ENCODE peak calls at places on chromosomes 13 and 19, in nine cellular contexts. P is pancreas, T is right lobe of liver, W is tibial artery, C is neural progenitor cell, X is upper lobe of left lung, J is GM23338, F is lung, N is thoracic aorta. V is an unnamed sample.

GRCh38 chr19:1018393-1018792 is 2.5 kb downstream of the TMEM259 start:
- DNase-seq in T (no peak), W (no peak), F (no peak), C (no peak), J (no peak), P (no peak), X (no peak), N (no peak), V (no peak)

GRCh38 chr19:16542894-16543498 is 759 bp upstream of the CHERP start:
- DNase-seq in P (no peak), W (no peak), F (no peak), C (peak), X (no peak), T (no peak), N (no peak), J (no peak), V (no peak)

GRCh38 chr13:100530645-100531044 is 57.9 kb downstream of the GGACT start:
- DNase-seq in T (peak), N (no peak), J (no peak), C (no peak), P (no peak), X (peak), F (no peak), W (no peak), V (no peak)

GRCh38 chr13:78660130-78660857 is 1.3 kb upstream of the OBI1 start:
- DNase-seq in N (no peak), W (no peak), P (no peak), F (no peak), J (peak), T (no peak), X (no peak), C (no peak), V (no peak)

GRCh38 chr19:48556825-48557224 is 4.9 kb downstream of the SULT2B1 start:
- DNase-seq in C (no peak), P (no peak), J (no peak), N (no peak), T (no peak), X (no peak), F (no peak), W (no peak), V (no peak)

GRCh38 chr13:53112522-53112921 is 83.9 kb downstream of the OLFM4 start:
- DNase-seq in X (no peak), N (no peak), F (no peak), J (no peak), T (no peak), P (no peak), C (no peak), W (no peak), V (no peak)

GRCh38 chr19:33201886-33202545 is 7.9 kb downstream of the LRP3 start:
- DNase-seq in F (no peak), J (no peak), P (no peak), W (no peak), X (peak), C (no peak), T (no peak), N (no peak), V (no peak)

GRCh38 chr13:35260316-35260715 is 216.2 kb downstream of the MAB21L1 start:
- DNase-seq in W (no peak), F (no peak), T (no peak), N (no peak), J (no peak), C (no peak), P (no peak), X (no peak), V (no peak)

GRCh38 chr13:112150352-112150751 is 83.4 kb downstream of the SOX1 start:
- DNase-seq in P (no peak), W (no peak), F (peak), N (no peak), X (peak), T (no peak), C (no peak), J (no peak), V (no peak)

GRCh38 chr13:34155931-34156607 is 338.1 kb downstream of the RFC3 start:
- DNase-seq in W (no peak), X (no peak), N (no peak), J (no peak), T (no peak), P (no peak), C (no peak), F (no peak), V (no peak)

GRCh38 chr13:43428545-43429287 is 358.1 kb downstream of the ENOX1 start:
- DNase-seq in N (no peak), W (no peak), P (no peak), F (peak), J (peak), C (peak), X (no peak), T (no peak), V (no peak)

GRCh38 chr13:114124921-114125320 is 7.5 kb downstream of the RASA3 start:
- DNase-seq in T (peak), C (no peak), W (no peak), N (no peak), P (no peak), X (no peak), F (no peak), J (no peak), V (peak)

GRCh38 chr13:103104340-103104739 is 38.1 kb upstream of the SLC10A2 start:
- DNase-seq in J (peak), N (no peak), T (no peak), P (no peak), C (no peak), F (no peak), X (no peak), W (no peak), V (no peak)

GRCh38 chr19:35533201-35533821 is at the start of gene GAPDHS:
- DNase-seq in N (no peak), F (no peak), C (no peak), W (no peak), X (no peak), J (peak), T (no peak), P (no peak), V (no peak)

GRCh38 chr13:97113231-97114001 is 108.7 kb upstream of the MBNL2 start:
- DNase-seq in J (peak), W (no peak), X (no peak), P (no peak), F (no peak), C (no peak), N (no peak), T (no peak), V (no peak)

GRCh38 chr13:73610799-73611592 is 523.2 kb downstream of the KLF12 start:
- DNase-seq in C (no peak), J (no peak), X (no peak), W (no peak), N (no peak), F (no peak), P (no peak), T (no peak), V (no peak)

GRCh38 chr13:92896842-92897241 is 329.8 kb upstream of the GPC6 start:
- DNase-seq in T (no peak), J (peak), C (peak), X (no peak), N (no peak), P (no peak), F (no peak), W (no peak), V (no peak)

GRCh38 chr19:22605275-22606211 is 28.6 kb upstream of the ZNF492 start:
- DNase-seq in T (no peak), J (no peak), F (peak), P (no peak), N (no peak), X (no peak), C (no peak), W (no peak), V (no peak)

GRCh38 chr13:44969858-44970484 is 19.3 kb downstream of the NUFIP1 start:
- DNase-seq in J (peak), T (no peak), W (no peak), N (no peak), X (no peak), F (no peak), C (peak), P (no peak), V (no peak)

GRCh38 chr19:14136509-14137281 is at the start of gene ASF1B:
- DNase-seq in C (peak), N (peak), T (peak), X (peak), F (peak), P (peak), J (peak), W (peak), V (peak)
- H3K4me3 ChIP-seq in C (peak), N (peak), T (peak), X (peak), F (peak), P (peak), J (peak), W (peak), V (peak)

DNA sequence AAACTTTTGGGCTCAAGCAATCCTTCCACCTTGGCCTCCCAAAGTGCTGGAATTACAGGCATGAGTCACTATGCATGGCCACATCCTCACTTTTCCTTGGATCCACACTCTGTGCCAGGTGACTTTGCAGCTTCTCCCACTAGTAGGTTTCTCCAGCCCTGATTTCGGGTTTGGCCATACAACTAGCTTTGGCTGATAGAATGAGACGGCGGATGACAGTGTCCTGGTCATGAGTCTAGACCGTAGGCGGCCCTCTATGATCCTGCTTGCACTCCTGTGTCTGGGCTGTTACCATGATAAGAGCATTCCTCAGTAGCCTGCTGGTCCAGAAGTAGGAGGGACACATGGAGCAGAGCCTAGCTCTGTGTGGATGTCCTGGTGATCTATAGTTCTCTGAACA is 112.5 kb upstream of the KL start:
- DNase-seq in T (no peak), J (no peak), C (no peak), W (no peak), P (no peak), N (no peak), X (no peak), F (no peak), V (no peak)
- H3K27ac ChIP-seq in T (no peak), J (no peak), C (no peak), W (no peak), P (no peak), N (no peak), X (no peak), F (no peak), V (no peak)

DNA sequence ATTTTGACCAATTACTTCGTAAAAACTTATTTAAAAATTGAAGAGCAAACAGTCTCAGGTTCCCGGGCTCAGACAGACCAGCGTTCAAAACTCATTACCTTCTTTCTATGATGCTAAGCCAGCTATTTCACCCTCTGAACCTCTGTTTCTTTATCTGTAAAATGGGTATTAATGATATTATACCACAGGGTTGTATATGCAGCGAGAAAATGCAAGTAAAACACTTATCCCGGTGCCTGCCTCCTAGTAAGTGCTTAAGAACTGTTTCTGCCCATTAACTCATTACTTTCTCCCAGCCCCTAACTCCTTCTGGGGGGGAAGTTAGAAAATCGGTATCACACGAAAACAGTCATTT is 410 bp upstream of the PAK4 start:
- DNase-seq in T (no peak), C (no peak), X (no peak), W (no peak), F (no peak), P (no peak), N (no peak), J (no peak), V (no peak)
- H3K4me3 ChIP-seq in T (peak), C (peak), X (peak), W (peak), F (peak), P (no peak), N (peak), J (no peak), V (peak)

GRCh38 chr13:49295231-49295630 is 47.5 kb downstream of the CDADC1 start:
- DNase-seq in N (no peak), C (no peak), X (no peak), J (no peak), W (no peak), P (no peak), T (no peak), F (no peak), V (no peak)
- H3K27ac ChIP-seq in N (no peak), C (no peak), X (no peak), J (no peak), W (no peak), P (no peak), T (no peak), F (no peak), V (no peak)

GRCh38 chr19:3136684-3137055 is 837 bp downstream of the GNA15 start:
- DNase-seq in J (no peak), C (no peak), W (no peak), F (no peak), P (no peak), N (no peak), T (no peak), X (peak), V (no peak)
- H3K4me3 ChIP-seq in J (no peak), C (no peak), W (peak), F (peak), P (no peak), N (peak), T (peak), X (peak), V (peak)

GRCh38 chr13:37448072-37448471 is 150.5 kb downstream of the POSTN start:
- DNase-seq in X (no peak), N (no peak), T (no peak), W (no peak), J (no peak), C (no peak), F (no peak), P (no peak), V (no peak)

GRCh38 chr13:37446503-37446902 is 152.1 kb downstream of the POSTN start:
- DNase-seq in P (no peak), X (no peak), C (no peak), J (no peak), F (no peak), N (no peak), T (no peak), W (no peak), V (no peak)

GRCh38 chr13:37442996-37443395 is 155.6 kb downstream of the POSTN start:
- DNase-seq in W (no peak), J (no peak), P (no peak), F (no peak), C (no peak), T (no peak), N (no peak), X (no peak), V (no peak)

DNA sequence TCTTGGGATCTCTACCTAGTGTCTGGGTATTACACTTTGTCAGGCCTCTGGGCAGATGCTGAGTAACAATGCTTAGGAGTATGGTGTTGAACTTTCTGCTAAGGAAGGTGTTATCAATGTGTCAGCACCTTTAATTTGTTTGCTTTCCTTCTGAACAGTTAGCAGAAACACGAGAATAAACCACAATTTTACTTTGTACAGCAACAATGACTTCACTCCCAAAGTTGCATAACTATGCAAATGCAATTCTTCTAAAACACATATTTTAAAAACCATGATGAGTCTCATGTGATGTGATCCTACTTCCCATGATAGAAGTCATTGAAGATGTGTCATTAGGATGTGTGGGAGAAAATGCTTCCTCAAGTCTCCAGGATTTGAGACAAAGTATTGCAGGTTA is 155.0 kb downstream of the POSTN start:
- DNase-seq in C (no peak), J (no peak), T (no peak), P (no peak), X (no peak), N (no peak), W (no peak), F (no peak), V (no peak)
- H3K27ac ChIP-seq in C (no peak), J (no peak), T (no peak), P (no peak), X (no peak), N (no peak), W (no peak), F (no peak), V (no peak)

GRCh38 chr19:46491975-46492682 is 3.5 kb downstream of the PNMA8B start:
- DNase-seq in N (no peak), C (no peak), P (no peak), F (no peak), W (no peak), J (peak), X (peak), T (no peak), V (no peak)
- H3K4me3 ChIP-seq in N (no peak), C (no peak), P (no peak), F (no peak), W (no peak), J (peak), X (no peak), T (no peak), V (no peak)

GRCh38 chr19:39128511-39129079 is 3.0 kb downstream of the PAK4 start:
- DNase-seq in F (no peak), P (peak), J (no peak), T (no peak), N (no peak), W (no peak), X (no peak), C (no peak), V (no peak)
- H3K27ac ChIP-seq in F (peak), P (peak), J (no peak), T (no peak), N (no peak), W (no peak), X (peak), C (no peak), V (no peak)

GRCh38 chr19:57719901-57720519 is 7.4 kb downstream of the ZNF671 start:
- DNase-seq in N (no peak), W (no peak), F (no peak), T (no peak), P (no peak), X (no peak), J (no peak), C (no peak), V (no peak)
- H3K4me3 ChIP-seq in N (no peak), W (no peak), F (no peak), T (no peak), P (no peak), X (no peak), J (no peak), C (no peak), V (no peak)